ENCODE peak calls at places on chromosomes 1 and 21, in ten cellular contexts. One of them, this sample, is unnamed.

GRCh38 chr1:93888900-93889299 is 9.9 kb upstream of the DNTTIP2 start:
- DNase-seq in DND-41: no peak
- DNase-seq in lung: no peak
- DNase-seq in fibroblast of lung: peak; percentile 31
- DNase-seq in CD8-positive, alpha-beta memory T cell: no peak
- DNase-seq in upper lobe of left lung: no peak
- DNase-seq in mesendoderm: peak; percentile 50
- DNase-seq in psoas muscle: no peak
- DNase-seq in adrenal gland: no peak
- DNase-seq in cardiac muscle cell: peak; percentile 14
- DNase-seq in this sample: no peak

GRCh38 chr1:184298321-184299052 is 88.3 kb upstream of the C1orf21 start:
- DNase-seq in DND-41: no peak
- DNase-seq in lung: no peak
- DNase-seq in fibroblast of lung: peak; percentile 44
- DNase-seq in CD8-positive, alpha-beta memory T cell: no peak
- DNase-seq in upper lobe of left lung: no peak
- DNase-seq in mesendoderm: peak; percentile 13
- DNase-seq in psoas muscle: no peak
- DNase-seq in adrenal gland: no peak
- DNase-seq in cardiac muscle cell: peak; percentile 58
- DNase-seq in this sample: peak; percentile 8

GRCh38 chr1:89957063-89957462 is 37.8 kb upstream of the ZNF326 start:
- DNase-seq in DND-41: peak; percentile 87
- DNase-seq in lung: no peak
- DNase-seq in fibroblast of lung: no peak
- DNase-seq in CD8-positive, alpha-beta memory T cell: peak; percentile 50
- DNase-seq in upper lobe of left lung: no peak
- DNase-seq in mesendoderm: no peak
- DNase-seq in psoas muscle: no peak
- DNase-seq in adrenal gland: no peak
- DNase-seq in cardiac muscle cell: no peak
- DNase-seq in this sample: no peak

GRCh38 chr1:244437108-244437507 is 14.6 kb downstream of the ADSS2 start:
- DNase-seq in DND-41: no peak
- DNase-seq in lung: no peak
- DNase-seq in fibroblast of lung: peak; percentile 60
- DNase-seq in CD8-positive, alpha-beta memory T cell: no peak
- DNase-seq in upper lobe of left lung: no peak
- DNase-seq in mesendoderm: no peak
- DNase-seq in psoas muscle: no peak
- DNase-seq in adrenal gland: no peak
- DNase-seq in cardiac muscle cell: no peak
- DNase-seq in this sample: no peak

GRCh38 chr21:36744560-36745231 is 45.8 kb downstream of the SIM2 start:
- DNase-seq in DND-41: no peak
- DNase-seq in lung: no peak
- DNase-seq in fibroblast of lung: peak; percentile 37
- DNase-seq in CD8-positive, alpha-beta memory T cell: no peak
- DNase-seq in upper lobe of left lung: no peak
- DNase-seq in mesendoderm: no peak
- DNase-seq in psoas muscle: no peak
- DNase-seq in adrenal gland: peak; percentile 47
- DNase-seq in cardiac muscle cell: no peak
- DNase-seq in this sample: peak; percentile 60

GRCh38 chr1:32240140-32240951 is 6.7 kb upstream of the FAM167B start:
- DNase-seq in DND-41: no peak
- DNase-seq in lung: peak; percentile 69
- DNase-seq in fibroblast of lung: peak; percentile 58
- DNase-seq in CD8-positive, alpha-beta memory T cell: peak; percentile 68
- DNase-seq in upper lobe of left lung: peak; percentile 80
- DNase-seq in mesendoderm: peak; percentile 91
- DNase-seq in psoas muscle: peak; percentile 75
- DNase-seq in adrenal gland: peak; percentile 88
- DNase-seq in cardiac muscle cell: peak; percentile 89
- DNase-seq in this sample: peak; percentile 97

GRCh38 chr1:100955322-100955721 is 59.4 kb downstream of the SLC30A7 start:
- DNase-seq in DND-41: no peak
- DNase-seq in lung: no peak
- DNase-seq in fibroblast of lung: peak; percentile 91
- DNase-seq in CD8-positive, alpha-beta memory T cell: no peak
- DNase-seq in upper lobe of left lung: no peak
- DNase-seq in mesendoderm: no peak
- DNase-seq in psoas muscle: no peak
- DNase-seq in adrenal gland: no peak
- DNase-seq in cardiac muscle cell: no peak
- DNase-seq in this sample: no peak

GRCh38 chr1:41891403-41891896 is 27.3 kb downstream of the HIVEP3 start:
- DNase-seq in DND-41: peak; percentile 82
- DNase-seq in lung: no peak
- DNase-seq in fibroblast of lung: peak; percentile 19
- DNase-seq in CD8-positive, alpha-beta memory T cell: peak; percentile 72
- DNase-seq in upper lobe of left lung: peak; percentile 65
- DNase-seq in mesendoderm: peak; percentile 38
- DNase-seq in psoas muscle: no peak
- DNase-seq in adrenal gland: peak; percentile 39
- DNase-seq in cardiac muscle cell: no peak
- DNase-seq in this sample: peak; percentile 43

GRCh38 chr1:234702342-234703000 is 92.5 kb upstream of the IRF2BP2 start:
- DNase-seq in DND-41: no peak
- DNase-seq in lung: no peak
- DNase-seq in fibroblast of lung: no peak
- DNase-seq in CD8-positive, alpha-beta memory T cell: no peak
- DNase-seq in upper lobe of left lung: no peak
- DNase-seq in mesendoderm: no peak
- DNase-seq in psoas muscle: peak; percentile 78
- DNase-seq in adrenal gland: no peak
- DNase-seq in cardiac muscle cell: no peak
- DNase-seq in this sample: no peak

GRCh38 chr1:17043676-17044075 is 10.2 kb downstream of the SDHB start:
- DNase-seq in DND-41: no peak
- DNase-seq in lung: no peak
- DNase-seq in fibroblast of lung: no peak
- DNase-seq in CD8-positive, alpha-beta memory T cell: no peak
- DNase-seq in upper lobe of left lung: no peak
- DNase-seq in mesendoderm: no peak
- DNase-seq in psoas muscle: no peak
- DNase-seq in adrenal gland: no peak
- DNase-seq in cardiac muscle cell: no peak
- DNase-seq in this sample: no peak

GRCh38 chr1:17040135-17040534 is 13.7 kb downstream of the SDHB start:
- DNase-seq in DND-41: no peak
- DNase-seq in lung: no peak
- DNase-seq in fibroblast of lung: no peak
- DNase-seq in CD8-positive, alpha-beta memory T cell: no peak
- DNase-seq in upper lobe of left lung: no peak
- DNase-seq in mesendoderm: no peak
- DNase-seq in psoas muscle: no peak
- DNase-seq in adrenal gland: no peak
- DNase-seq in cardiac muscle cell: no peak
- DNase-seq in this sample: no peak

GRCh38 chr1:17045140-17045539 is 8.7 kb downstream of the SDHB start:
- DNase-seq in DND-41: no peak
- DNase-seq in lung: no peak
- DNase-seq in fibroblast of lung: no peak
- DNase-seq in CD8-positive, alpha-beta memory T cell: no peak
- DNase-seq in upper lobe of left lung: no peak
- DNase-seq in mesendoderm: no peak
- DNase-seq in psoas muscle: no peak
- DNase-seq in adrenal gland: no peak
- DNase-seq in cardiac muscle cell: no peak
- DNase-seq in this sample: no peak

DNA sequence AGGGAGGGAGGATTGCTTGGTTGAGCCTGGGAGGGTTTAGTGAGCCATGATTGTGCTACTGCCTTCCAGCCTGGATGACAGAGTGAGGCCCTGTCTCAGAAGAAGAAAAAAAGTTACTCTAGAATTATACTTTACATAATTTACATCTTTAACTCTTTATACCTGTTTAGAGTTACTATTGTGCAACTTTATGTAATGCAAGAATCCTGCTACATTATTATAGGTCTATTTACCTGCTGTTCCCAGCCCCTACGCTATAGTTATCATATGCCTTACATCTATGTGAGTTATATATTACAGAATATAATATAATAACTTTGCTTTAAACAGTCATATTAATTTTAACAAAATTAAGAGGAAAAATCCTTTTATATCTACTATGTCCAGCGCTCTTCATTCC is 14.3 kb downstream of the SDHB start:
- DNase-seq in DND-41: no peak
- DNase-seq in lung: no peak
- DNase-seq in fibroblast of lung: no peak
- DNase-seq in CD8-positive, alpha-beta memory T cell: no peak
- DNase-seq in upper lobe of left lung: no peak
- DNase-seq in mesendoderm: no peak
- DNase-seq in psoas muscle: no peak
- DNase-seq in adrenal gland: no peak
- DNase-seq in cardiac muscle cell: no peak
- DNase-seq in this sample: no peak
- H3K4me3 ChIP-seq in DND-41: no peak overlapping the region
- H3K4me3 ChIP-seq in lung: no peak overlapping the region
- H3K4me3 ChIP-seq in fibroblast of lung: no peak overlapping the region
- H3K4me3 ChIP-seq in CD8-positive, alpha-beta memory T cell: no peak overlapping the region
- H3K4me3 ChIP-seq in upper lobe of left lung: no peak overlapping the region
- H3K4me3 ChIP-seq in mesendoderm: no peak overlapping the region
- H3K4me3 ChIP-seq in psoas muscle: no peak overlapping the region
- H3K4me3 ChIP-seq in adrenal gland: no peak overlapping the region
- H3K4me3 ChIP-seq in cardiac muscle cell: no peak overlapping the region
- H3K4me3 ChIP-seq in this sample: no peak overlapping the region

DNA sequence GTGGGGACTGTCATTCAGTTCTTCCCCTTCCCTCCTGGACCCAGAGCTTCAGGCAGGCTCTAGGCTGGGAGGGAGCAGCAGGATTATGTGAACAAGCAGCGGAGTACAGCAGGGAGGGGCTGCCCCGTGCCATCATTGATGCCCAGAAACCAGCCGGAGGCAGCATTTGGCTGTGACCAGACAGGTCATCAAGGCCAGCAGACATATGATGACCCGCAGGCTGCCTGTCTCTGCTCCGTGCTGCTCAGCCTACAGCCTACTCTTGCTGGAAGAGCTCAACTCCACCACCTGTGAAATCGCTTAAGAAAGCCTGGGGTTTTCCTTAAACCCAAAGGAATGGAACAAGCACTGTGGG is 4.9 kb downstream of the KLHL21 start:
- DNase-seq in DND-41: no peak
- DNase-seq in lung: no peak
- DNase-seq in fibroblast of lung: no peak
- DNase-seq in CD8-positive, alpha-beta memory T cell: no peak
- DNase-seq in upper lobe of left lung: no peak
- DNase-seq in mesendoderm: no peak
- DNase-seq in psoas muscle: no peak
- DNase-seq in adrenal gland: no peak
- DNase-seq in cardiac muscle cell: no peak
- DNase-seq in this sample: peak; percentile 28
- H3K36me3 ChIP-seq in DND-41: peaks cover 67% of the 10 kb centered on the region
- H3K36me3 ChIP-seq in lung: peaks cover 51% of the 10 kb centered on the region
- H3K36me3 ChIP-seq in fibroblast of lung: peaks cover 35% of the 10 kb centered on the region
- H3K36me3 ChIP-seq in CD8-positive, alpha-beta memory T cell: peaks cover 51% of the 10 kb centered on the region
- H3K36me3 ChIP-seq in upper lobe of left lung: peaks cover 53% of the 10 kb centered on the region
- H3K36me3 ChIP-seq in mesendoderm: peaks cover 11% of the 10 kb centered on the region
- H3K36me3 ChIP-seq in psoas muscle: peaks cover 7% of the 10 kb centered on the region
- H3K36me3 ChIP-seq in adrenal gland: no peaks in the 10 kb centered on the region
- H3K36me3 ChIP-seq in cardiac muscle cell: peaks cover 40% of the 10 kb centered on the region
- H3K36me3 ChIP-seq in this sample: peaks cover 29% of the 10 kb centered on the region

DNA sequence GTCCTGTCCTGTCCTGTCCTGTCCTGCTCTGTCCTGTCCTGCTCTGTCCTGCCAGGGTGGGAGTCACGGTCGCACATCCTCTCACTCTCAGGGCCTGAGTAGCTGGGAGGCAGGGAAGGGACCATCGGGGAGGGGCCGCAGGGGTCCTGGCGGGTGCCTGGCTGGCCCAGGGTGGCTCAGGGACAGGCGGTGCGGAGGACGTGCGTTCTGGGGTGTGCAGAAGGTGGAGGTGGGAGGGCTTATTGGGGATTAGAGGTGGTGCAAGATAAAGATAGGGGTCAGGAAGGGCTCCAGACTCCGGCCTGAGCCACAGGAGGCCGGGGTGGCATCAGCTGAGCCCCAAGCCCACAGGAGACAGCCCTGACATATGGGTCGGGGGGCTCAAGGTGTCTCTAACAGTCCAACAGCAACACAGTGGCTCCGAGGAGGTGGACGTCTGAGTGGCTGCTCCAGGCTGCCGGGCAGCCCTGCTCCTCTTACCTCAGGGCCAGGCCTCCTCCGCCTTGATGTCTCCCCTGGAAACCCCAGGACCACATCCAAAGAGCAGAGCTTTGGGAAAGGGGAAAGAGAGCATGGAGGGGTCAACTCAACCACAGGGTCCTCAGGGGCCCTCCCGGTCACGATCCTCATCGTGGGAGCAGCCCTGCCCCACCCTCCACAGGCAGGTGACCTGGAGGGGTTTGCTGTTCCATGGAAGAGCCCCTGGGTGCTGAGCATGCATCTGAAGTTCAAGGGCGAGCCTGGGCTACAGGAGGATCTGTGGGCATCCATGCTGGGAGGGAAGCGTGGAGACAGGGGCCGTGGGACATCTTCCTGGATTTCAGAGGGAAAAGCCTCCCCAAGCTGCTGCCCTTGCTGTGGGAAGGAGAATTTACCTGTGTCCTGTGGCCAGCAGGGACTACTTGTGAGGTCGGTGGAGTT is 39.6 kb upstream of the ADARB1 start:
- DNase-seq in DND-41: no peak
- DNase-seq in lung: no peak
- DNase-seq in fibroblast of lung: no peak
- DNase-seq in CD8-positive, alpha-beta memory T cell: no peak
- DNase-seq in upper lobe of left lung: no peak
- DNase-seq in mesendoderm: no peak
- DNase-seq in psoas muscle: no peak
- DNase-seq in adrenal gland: no peak
- DNase-seq in cardiac muscle cell: no peak
- DNase-seq in this sample: peak; percentile 40
- H3K27me3 ChIP-seq in DND-41: no peaks in the 10 kb centered on the region
- H3K27me3 ChIP-seq in lung: no peaks in the 10 kb centered on the region
- H3K27me3 ChIP-seq in fibroblast of lung: peaks cover 9% of the 10 kb centered on the region
- H3K27me3 ChIP-seq in CD8-positive, alpha-beta memory T cell: peaks cover 3% of the 10 kb centered on the region
- H3K27me3 ChIP-seq in upper lobe of left lung: no peaks in the 10 kb centered on the region
- H3K27me3 ChIP-seq in mesendoderm: no peaks in the 10 kb centered on the region
- H3K27me3 ChIP-seq in psoas muscle: no peaks in the 10 kb centered on the region
- H3K27me3 ChIP-seq in adrenal gland: no peaks in the 10 kb centered on the region
- H3K27me3 ChIP-seq in cardiac muscle cell: no peaks in the 10 kb centered on the region
- H3K27me3 ChIP-seq in this sample: no peaks in the 10 kb centered on the region

DNA sequence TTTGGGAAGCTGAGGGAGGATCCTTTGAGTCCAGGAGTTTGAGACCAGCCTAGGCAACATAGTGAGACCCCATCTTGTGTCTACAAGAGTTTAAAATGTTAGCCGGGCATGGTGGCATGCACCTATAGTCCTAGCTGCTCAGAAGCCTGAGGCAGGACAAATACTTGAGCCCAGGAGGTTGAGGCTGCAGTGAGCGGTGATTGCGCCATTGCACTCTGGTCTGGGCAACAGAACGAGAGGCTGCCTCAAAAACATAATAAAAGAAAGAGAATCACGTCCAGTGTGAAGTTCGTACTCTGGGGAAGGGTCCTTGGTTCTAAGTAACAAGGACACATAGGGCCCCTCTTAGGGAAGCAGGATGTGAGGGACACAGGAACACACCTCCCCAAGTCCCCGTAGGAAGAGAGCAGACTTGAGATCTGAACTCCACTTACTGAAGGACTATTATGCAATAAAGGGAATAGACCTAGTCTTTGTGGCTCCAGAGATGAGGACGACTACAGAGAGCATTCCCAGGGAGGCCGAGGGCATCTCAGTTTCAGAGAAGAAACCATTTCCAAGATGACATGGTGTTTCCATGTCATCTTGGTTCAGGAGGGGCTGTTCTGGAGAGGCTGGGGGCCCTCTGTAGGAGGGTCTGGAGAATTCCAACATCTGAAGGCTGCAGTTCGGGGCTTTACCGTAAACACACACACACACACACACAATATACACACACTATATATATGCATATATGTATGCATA is 10.8 kb upstream of the ENO1 start:
- DNase-seq in DND-41: no peak
- DNase-seq in lung: no peak
- DNase-seq in fibroblast of lung: no peak
- DNase-seq in CD8-positive, alpha-beta memory T cell: no peak
- DNase-seq in upper lobe of left lung: peak; percentile 80
- DNase-seq in mesendoderm: no peak
- DNase-seq in psoas muscle: no peak
- DNase-seq in adrenal gland: no peak
- DNase-seq in cardiac muscle cell: no peak
- DNase-seq in this sample: no peak
- H3K4me3 ChIP-seq in DND-41: no peak overlapping the region
- H3K4me3 ChIP-seq in lung: no peak overlapping the region
- H3K4me3 ChIP-seq in fibroblast of lung: no peak overlapping the region
- H3K4me3 ChIP-seq in CD8-positive, alpha-beta memory T cell: no peak overlapping the region
- H3K4me3 ChIP-seq in upper lobe of left lung: no peak overlapping the region
- H3K4me3 ChIP-seq in mesendoderm: no peak overlapping the region
- H3K4me3 ChIP-seq in psoas muscle: no peak overlapping the region
- H3K4me3 ChIP-seq in adrenal gland: no peak overlapping the region
- H3K4me3 ChIP-seq in cardiac muscle cell: no peak overlapping the region
- H3K4me3 ChIP-seq in this sample: no peak overlapping the region